ENCODE peak calls at places on chromosomes 1 and 21, in nine cellular contexts. F, Q, U, Y, V, O, C, E and P are unnamed samples.

GRCh38 chr1:159947942-159948341 is 2.5 kb upstream of the IGSF9 start:
- DNase-seq in F (no peak), Q (no peak), U (no peak), Y (no peak), V (no peak), O (no peak), C (no peak), E (no peak), P (no peak)

GRCh38 chr1:39047374-39048229 is 21.5 kb downstream of the NDUFS5 start:
- DNase-seq in F (peak), Q (no peak), U (no peak), Y (no peak), V (peak), O (no peak), C (peak), E (peak), P (no peak)

GRCh38 chr1:30043731-30044408 is 679.5 kb downstream of the MATN1 start:
- DNase-seq in F (no peak), Q (no peak), U (no peak), Y (no peak), V (no peak), O (no peak), C (no peak), E (no peak), P (no peak)

GRCh38 chr1:195740862-195741261 is 867.4 kb downstream of the KCNT2 start:
- DNase-seq in F (peak), Q (no peak), U (no peak), Y (no peak), V (no peak), O (no peak), C (no peak), E (no peak), P (no peak)

GRCh38 chr1:66445492-66446181 is 88.3 kb upstream of the SGIP1 start:
- DNase-seq in F (no peak), Q (no peak), U (no peak), Y (no peak), V (no peak), O (no peak), C (no peak), E (no peak), P (no peak)

GRCh38 chr1:204545202-204545601 is 29.0 kb downstream of the MDM4 start:
- DNase-seq in F (no peak), Q (no peak), U (no peak), Y (no peak), V (no peak), O (no peak), C (no peak), E (no peak), P (no peak)

GRCh38 chr1:154999651-155000474 is 2.7 kb upstream of the ZBTB7B start:
- DNase-seq in F (no peak), Q (no peak), U (peak), Y (no peak), V (no peak), O (peak), C (peak), E (no peak), P (peak)

GRCh38 chr1:93907718-93908117 is 1.5 kb downstream of the GCLM start:
- DNase-seq in F (peak), Q (no peak), U (no peak), Y (no peak), V (no peak), O (no peak), C (peak), E (no peak), P (no peak)

GRCh38 chr1:97668945-97669344 is 251.9 kb downstream of the DPYD start:
- DNase-seq in F (peak), Q (no peak), U (no peak), Y (no peak), V (no peak), O (no peak), C (no peak), E (no peak), P (no peak)

GRCh38 chr21:45256021-45256911 is 31.4 kb downstream of the POFUT2 start:
- DNase-seq in F (no peak), Q (no peak), U (no peak), Y (no peak), V (no peak), O (no peak), C (no peak), E (no peak), P (no peak)

GRCh38 chr1:154000420-154000819 is 9.9 kb downstream of the RPS27 start:
- DNase-seq in F (no peak), Q (no peak), U (no peak), Y (no peak), V (no peak), O (no peak), C (no peak), E (no peak), P (no peak)

GRCh38 chr1:181493885-181494284 is 10.6 kb downstream of the CACNA1E start:
- DNase-seq in F (no peak), Q (no peak), U (no peak), Y (no peak), V (no peak), O (no peak), C (no peak), E (no peak), P (no peak)

GRCh38 chr21:33543505-33544129 is 779 bp downstream of the SON start:
- DNase-seq in F (peak), Q (peak), U (peak), Y (no peak), V (no peak), O (no peak), C (peak), E (no peak), P (peak)

GRCh38 chr1:8814870-8815269 is 2.6 kb downstream of the RERE start:
- DNase-seq in F (no peak), Q (no peak), U (no peak), Y (no peak), V (no peak), O (peak), C (peak), E (no peak), P (no peak)

GRCh38 chr1:44874155-44874554 is 31.1 kb upstream of the PTCH2 start:
- DNase-seq in F (no peak), Q (no peak), U (no peak), Y (no peak), V (no peak), O (no peak), C (no peak), E (no peak), P (no peak)

GRCh38 chr1:204514841-204515240 is 1.4 kb upstream of the MDM4 start:
- DNase-seq in F (no peak), Q (no peak), U (no peak), Y (no peak), V (no peak), O (no peak), C (no peak), E (no peak), P (no peak)

GRCh38 chr1:24899581-24900485 is 30.2 kb downstream of the RUNX3 start:
- DNase-seq in F (no peak), Q (no peak), U (no peak), Y (no peak), V (no peak), O (no peak), C (no peak), E (no peak), P (no peak)

GRCh38 chr1:32592953-32593352 is 53.7 kb downstream of the ZBTB8A start:
- DNase-seq in F (peak), Q (no peak), U (no peak), Y (no peak), V (no peak), O (no peak), C (no peak), E (no peak), P (no peak)

GRCh38 chr21:44838038-44838895 is 20.4 kb upstream of the SUMO3 start:
- DNase-seq in F (no peak), Q (no peak), U (no peak), Y (no peak), V (no peak), O (no peak), C (no peak), E (no peak), P (no peak)

GRCh38 chr1:7827134-7827955 is 25.5 kb downstream of the UTS2 start:
- DNase-seq in F (no peak), Q (no peak), U (no peak), Y (no peak), V (no peak), O (no peak), C (peak), E (no peak), P (no peak)

GRCh38 chr21:28821276-28822063 is 171.2 kb downstream of the LTN1 start:
- DNase-seq in F (no peak), Q (no peak), U (no peak), Y (no peak), V (no peak), O (no peak), C (no peak), E (no peak), P (no peak)

GRCh38 chr1:115040501-115040900 is 10.9 kb downstream of the TSHB start:
- DNase-seq in F (no peak), Q (no peak), U (no peak), Y (no peak), V (no peak), O (no peak), C (peak), E (no peak), P (no peak)

GRCh38 chr1:17437260-17438175 is 2.0 kb downstream of the RCC2 start:
- DNase-seq in F (no peak), Q (peak), U (peak), Y (peak), V (no peak), O (no peak), C (peak), E (no peak), P (peak)

GRCh38 chr21:38525454-38525853 is 27.2 kb upstream of the ERG start:
- DNase-seq in F (no peak), Q (no peak), U (no peak), Y (no peak), V (no peak), O (no peak), C (no peak), E (no peak), P (no peak)

GRCh38 chr1:35452086-35452485 is 105.1 kb downstream of the KIAA0319L start:
- DNase-seq in F (no peak), Q (no peak), U (no peak), Y (no peak), V (peak), O (no peak), C (no peak), E (no peak), P (no peak)

GRCh38 chr1:236773919-236774318 is 21.2 kb upstream of the MTR start:
- DNase-seq in F (no peak), Q (no peak), U (no peak), Y (no peak), V (no peak), O (no peak), C (no peak), E (no peak), P (no peak)

GRCh38 chr1:95309031-95309459 is 75.0 kb downstream of the RWDD3 start:
- DNase-seq in F (peak), Q (peak), U (peak), Y (no peak), V (peak), O (peak), C (peak), E (no peak), P (peak)